ENCODE peak calls at places on chromosomes 16 and 17, in eight cellular contexts. E, U, C, S, D, T, N and G are unnamed samples.

GRCh38 chr16:66508914-66509496 is 40.9 kb downstream of the TK2 start:
- DNase-seq in E (no peak), U (peak), C (no peak), S (no peak), D (no peak), T (no peak), N (no peak), G (no peak)

GRCh38 chr16:68298907-68299515 is 11.7 kb downstream of the SLC7A6OS start:
- DNase-seq in E (no peak), U (peak), C (no peak), S (peak), D (peak), T (peak), N (no peak), G (no peak)

GRCh38 chr17:66900126-66901010 is 64.1 kb upstream of the CACNG4 start:
- DNase-seq in E (no peak), U (no peak), C (no peak), S (peak), D (no peak), T (no peak), N (no peak), G (no peak)

GRCh38 chr17:9424071-9424640 is 151.5 kb downstream of the STX8 start:
- DNase-seq in E (no peak), U (no peak), C (no peak), S (no peak), D (no peak), T (no peak), N (no peak), G (no peak)

GRCh38 chr17:6555331-6556120 is 829 bp downstream of the PITPNM3 start:
- DNase-seq in E (no peak), U (peak), C (no peak), S (peak), D (no peak), T (no peak), N (no peak), G (peak)

GRCh38 chr17:64315032-64315490 is 52.0 kb upstream of the TEX2 start:
- DNase-seq in E (no peak), U (peak), C (no peak), S (no peak), D (no peak), T (peak), N (no peak), G (no peak)

GRCh38 chr17:63701477-63702222 is 1.7 kb upstream of the LIMD2 start:
- DNase-seq in E (no peak), U (peak), C (no peak), S (no peak), D (no peak), T (peak), N (peak), G (no peak)

GRCh38 chr16:77385481-77385880 is 49.4 kb downstream of the ADAMTS18 start:
- DNase-seq in E (no peak), U (no peak), C (no peak), S (no peak), D (no peak), T (no peak), N (no peak), G (peak)

GRCh38 chr17:49987681-49988441 is 7.2 kb downstream of the DLX3 start:
- DNase-seq in E (no peak), U (no peak), C (no peak), S (no peak), D (no peak), T (no peak), N (no peak), G (no peak)

GRCh38 chr16:66832190-66832589 is 1.4 kb upstream of the NAE1 start:
- DNase-seq in E (no peak), U (no peak), C (no peak), S (no peak), D (no peak), T (no peak), N (no peak), G (no peak)

GRCh38 chr17:44795421-44795820 is 34.7 kb downstream of the GJC1 start:
- DNase-seq in E (no peak), U (no peak), C (no peak), S (peak), D (no peak), T (no peak), N (no peak), G (no peak)

GRCh38 chr16:77409311-77409710 is 25.5 kb downstream of the ADAMTS18 start:
- DNase-seq in E (no peak), U (no peak), C (no peak), S (no peak), D (no peak), T (no peak), N (no peak), G (no peak)

GRCh38 chr17:5584383-5584951 is at the start of gene NLRP1:
- DNase-seq in E (no peak), U (peak), C (peak), S (peak), D (peak), T (peak), N (peak), G (no peak)

GRCh38 chr17:49210158-49211029 is at the start of the genes ABI3 and GNGT2:
- DNase-seq in E (no peak), U (peak), C (no peak), S (peak), D (no peak), T (peak), N (peak), G (no peak)

GRCh38 chr17:48194097-48194550 is 86.6 kb downstream of the SNX11 start:
- DNase-seq in E (no peak), U (no peak), C (no peak), S (peak), D (no peak), T (no peak), N (no peak), G (no peak)

GRCh38 chr16:57966986-57967385 is 3.9 kb downstream of the CNGB1 start:
- DNase-seq in E (no peak), U (no peak), C (no peak), S (no peak), D (no peak), T (no peak), N (no peak), G (no peak)

GRCh38 chr16:22291860-22292692 is 5.1 kb upstream of the POLR3E start:
- DNase-seq in E (no peak), U (no peak), C (no peak), S (peak), D (no peak), T (no peak), N (no peak), G (no peak)

GRCh38 chr17:51365090-51365489 is 104.7 kb downstream of the UTP18 start:
- DNase-seq in E (no peak), U (no peak), C (no peak), S (no peak), D (no peak), T (no peak), N (no peak), G (no peak)

GRCh38 chr16:457732-458400 is 32.4 kb downstream of the RAB11FIP3 start:
- DNase-seq in E (no peak), U (no peak), C (no peak), S (no peak), D (no peak), T (no peak), N (no peak), G (peak)

GRCh38 chr17:68334393-68334792 is 43.1 kb downstream of the ARSG start:
- DNase-seq in E (no peak), U (no peak), C (no peak), S (no peak), D (no peak), T (no peak), N (no peak), G (no peak)

GRCh38 chr17:43398724-43399595 is at the start of gene ARL4D:
- DNase-seq in E (peak), U (peak), C (no peak), S (peak), D (no peak), T (peak), N (peak), G (peak)
- TF ChIP-seq CTCF in E (no peak), U (no peak), C (no peak), S (no peak), D (no peak), T (no peak), N (no peak), G (no peak)

GRCh38 chr17:57906910-57907309 is 48.3 kb downstream of the CUEDC1 start:
- DNase-seq in E (no peak), U (no peak), C (no peak), S (no peak), D (no peak), T (no peak), N (peak), G (no peak)
- TF ChIP-seq CTCF in E (peak), U (no peak), C (no peak), S (peak), D (no peak), T (peak), N (peak), G (no peak)

GRCh38 chr17:57597531-57598453 is 147.3 kb downstream of the CCDC182 start:
- DNase-seq in E (peak), U (peak), C (no peak), S (peak), D (peak), T (peak), N (no peak), G (peak)
- TF ChIP-seq CTCF in E (peak), U (peak), C (peak), S (peak), D (peak), T (peak), N (peak), G (peak)

GRCh38 chr16:56869513-56870270 is 4.7 kb downstream of the SLC12A3 start:
- DNase-seq in E (no peak), U (no peak), C (no peak), S (no peak), D (no peak), T (no peak), N (peak), G (no peak)
- TF ChIP-seq CTCF in E (peak), U (no peak), C (peak), S (peak), D (peak), T (no peak), N (peak), G (no peak)

GRCh38 chr17:82217120-82217529 is 4.5 kb upstream of the CCDC57 start:
- DNase-seq in E (no peak), U (no peak), C (no peak), S (peak), D (no peak), T (no peak), N (no peak), G (no peak)

GRCh38 chr17:82215095-82215971 is 2.7 kb upstream of the CCDC57 start:
- DNase-seq in E (no peak), U (no peak), C (no peak), S (no peak), D (no peak), T (no peak), N (peak), G (peak)

GRCh38 chr17:82215972-82216300 is 3.3 kb upstream of the CCDC57 start:
- DNase-seq in E (no peak), U (no peak), C (no peak), S (no peak), D (no peak), T (no peak), N (no peak), G (no peak)

GRCh38 chr17:82217530-82218204 is 5.0 kb upstream of the CCDC57 start:
- DNase-seq in E (no peak), U (peak), C (no peak), S (peak), D (peak), T (peak), N (no peak), G (no peak)

DNA sequence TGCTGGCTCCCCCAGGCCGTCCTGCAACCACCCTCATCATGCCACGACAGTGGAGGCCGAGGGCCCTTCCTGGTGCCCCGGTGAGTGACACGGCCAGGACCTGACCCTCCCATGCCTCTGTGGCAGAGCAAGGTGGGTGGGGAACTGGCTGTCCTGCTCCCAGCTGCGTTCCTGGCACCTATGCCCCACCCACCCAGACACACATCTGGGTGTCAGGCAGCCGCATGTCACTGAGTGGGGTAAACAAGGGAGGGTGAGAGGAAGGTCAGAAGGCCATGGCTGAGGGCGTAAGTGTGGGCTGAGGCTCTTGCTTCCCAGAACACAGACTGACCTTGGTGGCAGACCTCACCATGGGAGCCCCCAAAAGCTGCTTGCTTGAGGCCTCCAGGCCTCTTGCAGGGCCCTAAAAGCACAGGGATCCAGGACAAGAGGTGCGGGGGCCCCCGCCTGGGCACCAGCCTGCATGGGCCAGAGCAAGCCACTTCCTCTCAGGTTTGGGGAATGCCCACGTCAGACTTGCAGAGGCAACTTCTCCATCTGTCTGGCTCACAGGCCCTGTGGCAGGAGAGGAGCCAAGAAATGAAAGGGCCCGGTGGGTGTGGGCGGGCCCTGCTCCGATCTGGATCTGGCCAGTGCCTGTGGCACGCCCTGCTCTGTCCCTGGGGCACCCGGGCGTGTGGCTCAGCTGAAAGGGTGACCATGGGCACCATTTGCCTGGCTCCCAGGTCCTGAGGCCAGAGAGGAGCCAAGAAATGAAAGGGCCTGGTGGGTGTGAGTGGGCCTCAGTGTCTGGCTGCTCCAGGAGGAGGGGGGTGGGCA is 3.9 kb upstream of the CCDC57 start:
- DNase-seq in E (no peak), U (peak), C (no peak), S (peak), D (peak), T (peak), N (peak), G (no peak)
- TF ChIP-seq CTCF in E (no peak), U (no peak), C (no peak), S (no peak), D (no peak), T (no peak), N (no peak), G (no peak)

GRCh38 chr16:29756654-29757053 is 10.9 kb upstream of the C16orf54 start:
- DNase-seq in E (no peak), U (no peak), C (no peak), S (no peak), D (no peak), T (no peak), N (no peak), G (no peak)

GRCh38 chr16:29760567-29761279 is 14.9 kb upstream of the C16orf54 start:
- DNase-seq in E (no peak), U (no peak), C (no peak), S (no peak), D (no peak), T (no peak), N (no peak), G (no peak)

GRCh38 chr16:29761882-29762281 is 16.1 kb upstream of the C16orf54 start:
- DNase-seq in E (no peak), U (no peak), C (no peak), S (no peak), D (no peak), T (no peak), N (no peak), G (no peak)

GRCh38 chr16:29753516-29753915 is 7.7 kb upstream of the C16orf54 start:
- DNase-seq in E (no peak), U (no peak), C (no peak), S (no peak), D (no peak), T (no peak), N (no peak), G (no peak)

GRCh38 chr16:29757950-29758466 is 12.2 kb upstream of the C16orf54 start:
- DNase-seq in E (no peak), U (no peak), C (no peak), S (peak), D (peak), T (no peak), N (no peak), G (no peak)
- TF ChIP-seq CTCF in E (peak), U (no peak), C (no peak), S (no peak), D (no peak), T (no peak), N (no peak), G (no peak)